ENCODE peak calls at places on chromosomes 2 and 18, in four cellular contexts. One of them, this sample, is unnamed.

GRCh38 chr2:11698009-11698922 is 28.3 kb upstream of the NTSR2 start:
- DNase-seq in endodermal cell: no peak
- DNase-seq in prostate gland: no peak
- DNase-seq in HL-60: no peak
- DNase-seq in this sample: no peak

GRCh38 chr18:33152376-33152775 is 288.1 kb downstream of the CCDC178 start:
- DNase-seq in endodermal cell: no peak
- DNase-seq in prostate gland: no peak
- DNase-seq in HL-60: no peak
- DNase-seq in this sample: no peak

GRCh38 chr2:227632827-227633226 is 15.5 kb downstream of the SCYGR4 start:
- DNase-seq in endodermal cell: no peak
- DNase-seq in prostate gland: no peak
- DNase-seq in HL-60: no peak
- DNase-seq in this sample: no peak

GRCh38 chr2:42944744-42945415 is 152.5 kb upstream of the HAAO start:
- DNase-seq in endodermal cell: no peak
- DNase-seq in prostate gland: no peak
- DNase-seq in HL-60: no peak
- DNase-seq in this sample: no peak

GRCh38 chr2:5587726-5588125 is 104.5 kb upstream of the SOX11 start:
- DNase-seq in endodermal cell: no peak
- DNase-seq in prostate gland: no peak
- DNase-seq in HL-60: no peak
- DNase-seq in this sample: no peak

GRCh38 chr2:172596776-172597175 is 40.9 kb downstream of the PDK1 start:
- DNase-seq in endodermal cell: no peak
- DNase-seq in prostate gland: no peak
- DNase-seq in HL-60: no peak
- DNase-seq in this sample: peak

GRCh38 chr18:69898241-69898861 is 49.3 kb downstream of the CD226 start:
- DNase-seq in endodermal cell: no peak
- DNase-seq in prostate gland: no peak
- DNase-seq in HL-60: peak
- DNase-seq in this sample: peak

GRCh38 chr2:99476629-99477028 is 13.2 kb downstream of the REV1 start:
- DNase-seq in endodermal cell: no peak
- DNase-seq in prostate gland: no peak
- DNase-seq in HL-60: no peak
- DNase-seq in this sample: no peak

GRCh38 chr2:30569991-30570390 is 122.9 kb downstream of the LCLAT1 start:
- DNase-seq in endodermal cell: no peak
- DNase-seq in prostate gland: no peak
- DNase-seq in HL-60: no peak
- DNase-seq in this sample: no peak

GRCh38 chr18:31102020-31102684 is at the start of gene DSC2:
- DNase-seq in endodermal cell: peak
- DNase-seq in prostate gland: peak
- DNase-seq in HL-60: no peak
- DNase-seq in this sample: no peak
- H3K4me3 ChIP-seq in endodermal cell: peak
- H3K4me3 ChIP-seq in prostate gland: peak
- H3K4me3 ChIP-seq in HL-60: peak
- H3K4me3 ChIP-seq in this sample: no peak

GRCh38 chr2:96527052-96527964 is 9.2 kb upstream of the ARID5A start:
- DNase-seq in endodermal cell: peak
- DNase-seq in prostate gland: no peak
- DNase-seq in HL-60: no peak
- DNase-seq in this sample: peak
- TF ChIP-seq CTCF in endodermal cell: peak
- TF ChIP-seq CTCF in prostate gland: no peak
- TF ChIP-seq CTCF in HL-60: no peak
- TF ChIP-seq CTCF in this sample: peak

DNA sequence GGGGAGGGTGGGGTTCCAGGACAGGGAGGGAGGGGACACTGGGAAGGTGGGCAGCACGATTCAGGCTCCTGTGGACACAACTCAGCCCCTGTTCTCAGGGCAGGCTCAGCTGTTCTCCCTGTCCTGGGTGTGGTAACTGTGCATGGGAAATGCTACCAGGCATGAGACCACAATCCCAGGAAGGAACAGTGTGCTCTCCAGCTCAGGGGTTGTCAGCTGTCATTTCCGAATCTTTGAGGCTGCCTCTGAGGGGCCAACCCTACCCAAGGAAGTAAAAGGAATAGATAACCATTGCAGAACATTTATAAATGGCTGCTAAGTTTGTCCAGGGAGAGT is 11.2 kb downstream of the LCT start:
- DNase-seq in endodermal cell: no peak
- DNase-seq in prostate gland: no peak
- DNase-seq in HL-60: no peak
- DNase-seq in this sample: no peak
- H3K4me3 ChIP-seq in endodermal cell: no peak
- H3K4me3 ChIP-seq in prostate gland: no peak
- H3K4me3 ChIP-seq in HL-60: no peak
- H3K4me3 ChIP-seq in this sample: no peak

DNA sequence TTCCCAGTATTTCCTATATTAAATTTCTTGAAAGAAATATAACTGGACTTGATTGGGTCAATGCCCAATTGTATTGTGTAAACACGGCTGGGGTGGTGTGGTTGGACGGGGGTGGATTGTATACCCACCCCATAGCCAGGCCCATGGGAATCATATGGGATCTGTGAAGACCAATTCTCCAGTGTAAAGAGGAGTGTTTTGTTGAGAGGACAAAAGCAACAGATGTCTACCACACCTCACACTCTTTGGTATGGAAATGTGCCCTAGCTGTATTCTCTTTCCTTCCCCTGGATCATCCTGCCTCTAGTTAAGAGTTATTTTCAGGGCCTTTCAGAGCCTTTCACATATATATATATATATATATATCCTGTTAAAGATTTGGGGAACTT is 57.5 kb upstream of the TGIF1 start:
- DNase-seq in endodermal cell: no peak
- DNase-seq in prostate gland: no peak
- DNase-seq in HL-60: no peak
- DNase-seq in this sample: no peak
- TF ChIP-seq CTCF in endodermal cell: no peak
- TF ChIP-seq CTCF in prostate gland: no peak
- TF ChIP-seq CTCF in HL-60: no peak
- TF ChIP-seq CTCF in this sample: no peak

GRCh38 chr2:233083782-233084181 is 23.6 kb downstream of the INPP5D start:
- DNase-seq in endodermal cell: no peak
- DNase-seq in prostate gland: no peak
- DNase-seq in HL-60: no peak
- DNase-seq in this sample: no peak

GRCh38 chr2:233087725-233088124 is 27.6 kb downstream of the INPP5D start:
- DNase-seq in endodermal cell: no peak
- DNase-seq in prostate gland: no peak
- DNase-seq in HL-60: no peak
- DNase-seq in this sample: no peak

GRCh38 chr2:233085037-233085838 is 25.1 kb downstream of the INPP5D start:
- DNase-seq in endodermal cell: no peak
- DNase-seq in prostate gland: no peak
- DNase-seq in HL-60: no peak
- DNase-seq in this sample: peak

GRCh38 chr2:233084488-233084887 is 24.3 kb downstream of the INPP5D start:
- DNase-seq in endodermal cell: no peak
- DNase-seq in prostate gland: peak
- DNase-seq in HL-60: peak
- DNase-seq in this sample: peak

DNA sequence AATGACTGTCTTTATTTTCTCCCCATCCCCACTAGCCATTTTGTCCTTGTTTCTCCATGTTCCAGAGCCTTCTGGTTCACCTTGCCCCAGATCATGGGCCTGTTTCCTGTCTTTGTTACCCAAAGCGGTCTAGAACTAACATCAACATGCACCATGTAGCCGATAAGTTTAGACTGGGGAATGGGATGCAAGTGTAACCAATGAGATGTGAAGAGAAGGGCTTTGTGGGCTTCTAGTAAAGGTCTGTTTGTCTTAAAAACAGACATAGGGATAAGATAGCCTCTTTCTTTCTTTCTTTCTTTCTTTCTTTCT is 25.7 kb downstream of the INPP5D start:
- DNase-seq in endodermal cell: no peak
- DNase-seq in prostate gland: no peak
- DNase-seq in HL-60: no peak
- DNase-seq in this sample: no peak
- H3K4me3 ChIP-seq in endodermal cell: no peak
- H3K4me3 ChIP-seq in prostate gland: no peak
- H3K4me3 ChIP-seq in HL-60: no peak
- H3K4me3 ChIP-seq in this sample: peak

DNA sequence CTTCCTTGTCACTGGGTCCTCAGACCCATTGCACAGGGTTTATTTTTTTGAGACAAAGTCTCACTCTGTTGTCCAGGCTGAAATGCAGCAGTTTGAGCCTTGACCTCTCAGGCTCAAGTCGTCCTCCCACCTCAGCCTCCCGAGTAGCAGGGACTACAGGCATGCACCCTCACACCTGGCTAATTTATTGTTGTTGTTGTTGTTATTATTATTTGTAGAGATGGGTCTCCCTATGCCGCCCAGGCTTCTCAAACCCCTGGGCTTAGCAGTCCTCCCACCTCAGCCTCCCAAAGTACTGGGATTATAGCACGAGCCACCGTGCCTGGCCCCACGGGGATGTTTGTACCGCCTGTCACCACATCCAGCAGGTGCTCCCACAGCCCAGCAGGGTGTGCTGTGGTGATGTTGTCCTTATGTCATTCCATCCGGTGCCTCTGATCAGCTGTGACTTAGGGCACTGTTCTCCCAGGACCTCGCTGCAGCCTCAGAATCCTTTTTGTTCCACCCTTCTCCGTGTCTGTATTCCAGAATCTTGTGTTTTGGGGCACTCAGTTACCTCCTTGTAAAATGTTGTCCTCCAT is 182.3 kb downstream of the INO80D start:
- DNase-seq in endodermal cell: peak
- DNase-seq in prostate gland: no peak
- DNase-seq in HL-60: peak
- DNase-seq in this sample: peak
- TF ChIP-seq CTCF in endodermal cell: peak
- TF ChIP-seq CTCF in prostate gland: peak
- TF ChIP-seq CTCF in HL-60: peak
- TF ChIP-seq CTCF in this sample: peak

This sample was measured in GM12865.